ENCODE peak calls at places on chromosomes 12 and 14, in nine cellular contexts. H is hippocampal formation; R is SJSA1; J is left ventricle myocardium superior; G is activated CD8-positive, alpha-beta memory T cell treated with anti-CD3 and anti-CD28 coated beads for 1 hour; A is mesothelial cell of epicardium; O is stimulated activated naive CD8-positive, alpha-beta T cell treated with anti-CD3 and anti-CD28 coated beads, Interleukin-15, Interleukin-2, amounts not matched to agents 100 U/mL and 50 U/mL, for 24 hours; S is choroid plexus epithelial cell; N is cardiac muscle cell. B is an unnamed sample.
A peak's percentile ranks its signal among the peaks of the same experiment; 100 is the strongest.

GRCh38 chr14:106044949-106045596 is 518.7 kb downstream of the TMEM121 start:
- DNase-seq in H (no peak), R (peak; percentile 59), J (peak; percentile 62), G (peak; percentile 63), A (no peak), O (peak; percentile 93), S (no peak), N (no peak), B (no peak)

GRCh38 chr12:90741611-90742010 is 213.4 kb downstream of the CCER1 start:
- DNase-seq in H (no peak), R (no peak), J (no peak), G (no peak), A (no peak), O (no peak), S (peak; percentile 1), N (no peak), B (peak; percentile 63)

GRCh38 chr14:105123981-105124836 is 44.4 kb downstream of the JAG2 start:
- DNase-seq in H (no peak), R (peak; percentile 15), J (no peak), G (no peak), A (no peak), O (no peak), S (no peak), N (no peak), B (no peak)

GRCh38 chr12:24505366-24506025 is 443.4 kb downstream of the BCAT1 start:
- DNase-seq in H (no peak), R (no peak), J (no peak), G (no peak), A (no peak), O (no peak), S (no peak), N (no peak), B (no peak)

GRCh38 chr12:28604240-28604639 is 414.0 kb downstream of the CCDC91 start:
- DNase-seq in H (no peak), R (no peak), J (no peak), G (no peak), A (no peak), O (no peak), S (no peak), N (no peak), B (no peak)

GRCh38 chr14:96888593-96888992 is 91.4 kb downstream of the VRK1 start:
- DNase-seq in H (no peak), R (no peak), J (no peak), G (no peak), A (no peak), O (no peak), S (peak; percentile 8), N (peak; percentile 66), B (peak; percentile 53)

GRCh38 chr12:48681416-48681737 is 661 bp downstream of the KANSL2 start:
- DNase-seq in H (no peak), R (no peak), J (no peak), G (no peak), A (no peak), O (no peak), S (peak; percentile 26), N (no peak), B (no peak)

GRCh38 chr12:100404769-100405407 is 48.0 kb downstream of the SLC17A8 start:
- DNase-seq in H (no peak), R (no peak), J (no peak), G (no peak), A (no peak), O (peak; percentile 41), S (peak; percentile 46), N (peak; percentile 81), B (no peak)

GRCh38 chr12:18454330-18454729 is 193.0 kb downstream of the PIK3C2G start:
- DNase-seq in H (no peak), R (no peak), J (no peak), G (no peak), A (no peak), O (no peak), S (peak; percentile 12), N (no peak), B (no peak)

GRCh38 chr14:36585100-36585499 is 2.7 kb upstream of the NKX2-8 start:
- DNase-seq in H (no peak), R (no peak), J (no peak), G (no peak), A (no peak), O (no peak), S (no peak), N (no peak), B (no peak)

GRCh38 chr12:110600254-110600653 is 13.7 kb upstream of the TCTN1 start:
- DNase-seq in H (no peak), R (no peak), J (no peak), G (no peak), A (no peak), O (no peak), S (peak; percentile 80), N (no peak), B (no peak)

GRCh38 chr14:36394593-36394992 is 74.2 kb upstream of the MBIP start:
- DNase-seq in H (no peak), R (no peak), J (no peak), G (no peak), A (no peak), O (no peak), S (no peak), N (peak; percentile 29), B (no peak)

GRCh38 chr14:66724996-66725395 is 217.0 kb downstream of the GPHN start:
- DNase-seq in H (no peak), R (no peak), J (no peak), G (no peak), A (no peak), O (no peak), S (no peak), N (no peak), B (no peak)

GRCh38 chr12:76198839-76199238 is 114.4 kb upstream of the NAP1L1 start:
- DNase-seq in H (no peak), R (no peak), J (no peak), G (no peak), A (no peak), O (no peak), S (no peak), N (no peak), B (no peak)

GRCh38 chr12:65492997-65493892 is 214.8 kb downstream of the MSRB3 start:
- DNase-seq in H (no peak), R (no peak), J (no peak), G (no peak), A (no peak), O (no peak), S (no peak), N (no peak), B (no peak)

GRCh38 chr12:103050273-103050672 is 92.8 kb downstream of the ASCL1 start:
- DNase-seq in H (no peak), R (no peak), J (no peak), G (no peak), A (no peak), O (no peak), S (no peak), N (no peak), B (no peak)

GRCh38 chr12:70733385-70733784 is 96.2 kb upstream of the PTPRB start:
- DNase-seq in H (peak; percentile 10), R (no peak), J (no peak), G (no peak), A (no peak), O (no peak), S (peak; percentile 88), N (peak; percentile 76), B (peak; percentile 27)

GRCh38 chr12:92396647-92397258 is 251.1 kb upstream of the BTG1 start:
- DNase-seq in H (no peak), R (no peak), J (no peak), G (no peak), A (no peak), O (no peak), S (peak; percentile 65), N (no peak), B (no peak)

GRCh38 chr12:5171701-5172100 is 128.0 kb downstream of the KCNA5 start:
- DNase-seq in H (peak; percentile 1), R (peak; percentile 59), J (no peak), G (no peak), A (no peak), O (peak; percentile 3), S (peak; percentile 34), N (peak; percentile 71), B (peak; percentile 34)

GRCh38 chr14:104680056-104680805 is 9.2 kb upstream of the INF2 start:
- DNase-seq in H (no peak), R (peak; percentile 73), J (peak; percentile 33), G (no peak), A (no peak), O (no peak), S (peak; percentile 79), N (no peak), B (no peak)

GRCh38 chr14:21308132-21308478 is 28.2 kb downstream of the RPGRIP1 start:
- DNase-seq in H (no peak), R (no peak), J (no peak), G (no peak), A (no peak), O (no peak), S (no peak), N (peak; percentile 12), B (no peak)

GRCh38 chr12:98262886-98263285 is 252.5 kb upstream of the TMPO start:
- DNase-seq in H (no peak), R (no peak), J (no peak), G (no peak), A (no peak), O (no peak), S (no peak), N (no peak), B (no peak)

GRCh38 chr12:26153421-26154154 is 28.8 kb upstream of the BHLHE41 start:
- DNase-seq in H (no peak), R (peak; percentile 81), J (no peak), G (no peak), A (no peak), O (no peak), S (peak; percentile 95), N (peak; percentile 14), B (no peak)

GRCh38 chr12:85423947-85424346 is 143.9 kb downstream of the ALX1 start:
- DNase-seq in H (no peak), R (no peak), J (no peak), G (no peak), A (no peak), O (no peak), S (no peak), N (no peak), B (no peak)

GRCh38 chr12:28446031-28446430 is 255.8 kb downstream of the CCDC91 start:
- DNase-seq in H (no peak), R (no peak), J (no peak), G (no peak), A (no peak), O (no peak), S (peak; percentile 5), N (no peak), B (no peak)

GRCh38 chr12:94832780-94833760 is 170.4 kb downstream of the NDUFA12 start:
- DNase-seq in H (no peak), R (no peak), J (no peak), G (no peak), A (no peak), O (no peak), S (peak; percentile 81), N (peak; percentile 67), B (no peak)

GRCh38 chr14:74859757-74860156 is 16.2 kb downstream of the PROX2 start:
- DNase-seq in H (no peak), R (no peak), J (no peak), G (no peak), A (no peak), O (no peak), S (no peak), N (no peak), B (no peak)

GRCh38 chr14:102209224-102209966 is 69.7 kb downstream of the WDR20 start:
- DNase-seq in H (peak; percentile 69), R (no peak), J (no peak), G (no peak), A (no peak), O (no peak), S (peak; percentile 46), N (peak; percentile 54), B (no peak)

GRCh38 chr12:111193977-111194702 is 174.8 kb downstream of the PHETA1 start:
- DNase-seq in H (no peak), R (no peak), J (no peak), G (no peak), A (no peak), O (no peak), S (no peak), N (no peak), B (no peak)

GRCh38 chr14:63174760-63175191 is 29.5 kb upstream of the RHOJ start:
- DNase-seq in H (no peak), R (no peak), J (no peak), G (no peak), A (no peak), O (no peak), S (peak; percentile 83), N (peak; percentile 58), B (no peak)